ENCODE peak calls at places on chromosomes 13 and 19, in four cellular contexts. One of them, this sample, is unnamed.

GRCh38 chr19:30374791-30375650 is 2.8 kb downstream of the ZNF536 start:
- DNase-seq in transverse colon: no peak
- DNase-seq in prostate gland: no peak
- DNase-seq in spleen: no peak
- DNase-seq in this sample: no peak

GRCh38 chr13:66950666-66951065 is 279.5 kb downstream of the PCDH9 start:
- DNase-seq in transverse colon: no peak
- DNase-seq in prostate gland: no peak
- DNase-seq in spleen: no peak
- DNase-seq in this sample: no peak

GRCh38 chr13:98796798-98797197 is 44.3 kb upstream of the SLC15A1 start:
- DNase-seq in transverse colon: no peak
- DNase-seq in prostate gland: no peak
- DNase-seq in spleen: no peak
- DNase-seq in this sample: peak

GRCh38 chr13:102401755-102402154 is at the start of gene FGF14:
- DNase-seq in transverse colon: no peak
- DNase-seq in prostate gland: no peak
- DNase-seq in spleen: no peak
- DNase-seq in this sample: no peak

GRCh38 chr19:15378529-15379082 is 981 bp downstream of the AKAP8 start:
- DNase-seq in transverse colon: peak
- DNase-seq in prostate gland: peak
- DNase-seq in spleen: peak
- DNase-seq in this sample: peak

GRCh38 chr13:33111414-33112110 is 95.3 kb downstream of the KL start:
- DNase-seq in transverse colon: peak
- DNase-seq in prostate gland: no peak
- DNase-seq in spleen: no peak
- DNase-seq in this sample: peak

GRCh38 chr19:55348317-55349034 is 6.0 kb downstream of the COX6B2 start:
- DNase-seq in transverse colon: no peak
- DNase-seq in prostate gland: no peak
- DNase-seq in spleen: no peak
- DNase-seq in this sample: no peak

GRCh38 chr13:98571955-98572662 is 4.8 kb downstream of the STK24 start:
- DNase-seq in transverse colon: peak
- DNase-seq in prostate gland: no peak
- DNase-seq in spleen: peak
- DNase-seq in this sample: no peak

GRCh38 chr13:30371649-30372265 is 50.5 kb upstream of the UBE2L5 start:
- DNase-seq in transverse colon: peak
- DNase-seq in prostate gland: peak
- DNase-seq in spleen: peak
- DNase-seq in this sample: no peak

GRCh38 chr13:25902946-25903345 is 148.9 kb downstream of the SHISA2 start:
- DNase-seq in transverse colon: no peak
- DNase-seq in prostate gland: no peak
- DNase-seq in spleen: no peak
- DNase-seq in this sample: no peak

GRCh38 chr13:109323338-109323737 is 463.0 kb downstream of the IRS2 start:
- DNase-seq in transverse colon: no peak
- DNase-seq in prostate gland: no peak
- DNase-seq in spleen: no peak
- DNase-seq in this sample: no peak

GRCh38 chr13:26254583-26255102 is 714 bp downstream of the CDK8 start:
- DNase-seq in transverse colon: peak
- DNase-seq in prostate gland: peak
- DNase-seq in spleen: peak
- DNase-seq in this sample: peak

GRCh38 chr19:39497850-39498261 is 891 bp upstream of the DLL3 start:
- DNase-seq in transverse colon: peak
- DNase-seq in prostate gland: no peak
- DNase-seq in spleen: no peak
- DNase-seq in this sample: no peak

GRCh38 chr13:24650157-24650556 is 30.1 kb upstream of the ATP12A start:
- DNase-seq in transverse colon: no peak
- DNase-seq in prostate gland: no peak
- DNase-seq in spleen: no peak
- DNase-seq in this sample: peak

GRCh38 chr19:4831351-4832340 is at the start of gene TICAM1:
- DNase-seq in transverse colon: peak
- DNase-seq in prostate gland: peak
- DNase-seq in spleen: peak
- DNase-seq in this sample: peak

GRCh38 chr19:18290250-18291018 is 9.0 kb upstream of the JUND start:
- DNase-seq in transverse colon: peak
- DNase-seq in prostate gland: no peak
- DNase-seq in spleen: peak
- DNase-seq in this sample: no peak

GRCh38 chr13:49303533-49304252 is 56.0 kb downstream of the CDADC1 start:
- DNase-seq in transverse colon: no peak
- DNase-seq in prostate gland: no peak
- DNase-seq in spleen: peak
- DNase-seq in this sample: no peak

GRCh38 chr13:35810286-35810685 is 320.9 kb downstream of the DCLK1 start:
- DNase-seq in transverse colon: no peak
- DNase-seq in prostate gland: no peak
- DNase-seq in spleen: no peak
- DNase-seq in this sample: no peak

GRCh38 chr13:102606537-102607309 is 9.9 kb downstream of the TPP2 start:
- DNase-seq in transverse colon: no peak
- DNase-seq in prostate gland: no peak
- DNase-seq in spleen: no peak
- DNase-seq in this sample: no peak

GRCh38 chr19:16660763-16661479 is at the start of gene TMEM38A:
- DNase-seq in transverse colon: peak
- DNase-seq in prostate gland: peak
- DNase-seq in spleen: peak
- DNase-seq in this sample: peak

GRCh38 chr19:32829345-32829896 is 40.1 kb downstream of the SLC7A9 start:
- DNase-seq in transverse colon: no peak
- DNase-seq in prostate gland: no peak
- DNase-seq in spleen: no peak
- DNase-seq in this sample: peak

GRCh38 chr19:10334340-10335148 is 1.2 kb upstream of the RAVER1 start:
- DNase-seq in transverse colon: peak
- DNase-seq in prostate gland: peak
- DNase-seq in spleen: peak
- DNase-seq in this sample: peak

GRCh38 chr19:53980553-53981407 is 10.7 kb upstream of the CACNG6 start:
- DNase-seq in transverse colon: no peak
- DNase-seq in prostate gland: no peak
- DNase-seq in spleen: no peak
- DNase-seq in this sample: no peak

GRCh38 chr13:74443623-74444022 is 309.4 kb upstream of the KLF12 start:
- DNase-seq in transverse colon: no peak
- DNase-seq in prostate gland: no peak
- DNase-seq in spleen: no peak
- DNase-seq in this sample: no peak

GRCh38 chr13:24043590-24044350 is 116.8 kb upstream of the SPATA13 start:
- DNase-seq in transverse colon: no peak
- DNase-seq in prostate gland: no peak
- DNase-seq in spleen: no peak
- DNase-seq in this sample: no peak

GRCh38 chr13:80483157-80483556 is 142.2 kb upstream of the SPRY2 start:
- DNase-seq in transverse colon: no peak
- DNase-seq in prostate gland: no peak
- DNase-seq in spleen: no peak
- DNase-seq in this sample: no peak

GRCh38 chr19:13002389-13002898 is 7.2 kb downstream of the NFIX start:
- DNase-seq in transverse colon: no peak
- DNase-seq in prostate gland: peak
- DNase-seq in spleen: no peak
- DNase-seq in this sample: no peak

GRCh38 chr19:23823952-23824389 is 65.3 kb upstream of the ZNF681 start:
- DNase-seq in transverse colon: peak
- DNase-seq in prostate gland: no peak
- DNase-seq in spleen: no peak
- DNase-seq in this sample: no peak

GRCh38 chr13:31920301-31920818 is 111.2 kb upstream of the FRY start:
- DNase-seq in transverse colon: no peak
- DNase-seq in prostate gland: no peak
- DNase-seq in spleen: no peak
- DNase-seq in this sample: no peak

GRCh38 chr19:23415034-23415433 is 19.8 kb upstream of the ZNF91 start:
- DNase-seq in transverse colon: peak
- DNase-seq in prostate gland: no peak
- DNase-seq in spleen: no peak
- DNase-seq in this sample: no peak

DNA sequence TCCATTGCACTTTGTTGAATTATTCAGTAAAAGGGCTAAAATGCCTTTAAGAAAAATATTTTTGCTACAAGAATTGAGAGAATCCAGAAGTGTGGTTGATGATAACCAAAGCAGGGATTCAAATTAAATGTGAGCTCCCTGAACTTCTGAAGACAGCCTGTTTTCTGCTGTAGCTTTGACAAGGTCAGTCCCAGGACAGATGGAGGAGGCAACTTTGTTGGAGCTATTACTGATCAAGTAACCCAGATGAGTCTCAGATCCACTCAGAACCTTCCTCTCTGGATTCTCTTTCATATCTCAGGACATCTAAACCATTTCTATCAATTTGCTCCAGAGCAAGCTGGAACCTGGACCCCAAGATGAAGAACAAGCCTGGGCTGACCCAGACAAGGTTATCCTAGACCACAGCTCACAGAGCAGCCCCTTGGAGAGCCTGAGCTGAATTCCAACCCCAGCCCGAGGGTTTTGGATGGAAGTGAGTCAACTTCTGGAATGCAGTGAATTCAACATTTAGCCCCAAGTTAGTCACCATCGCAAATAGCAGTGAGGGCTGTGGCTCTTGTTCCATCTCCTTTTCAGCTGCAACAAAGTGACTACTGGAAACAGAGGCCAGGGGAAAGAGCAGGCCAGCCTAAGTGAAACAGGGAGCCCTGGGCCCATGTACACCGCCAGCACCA is 137.8 kb upstream of the TSC22D1 start:
- DNase-seq in transverse colon: no peak
- DNase-seq in prostate gland: no peak
- DNase-seq in spleen: no peak
- DNase-seq in this sample: no peak
- TF ChIP-seq POLR2A in transverse colon: no peak
- TF ChIP-seq POLR2A in prostate gland: no peak
- TF ChIP-seq POLR2A in spleen: no peak
- TF ChIP-seq POLR2A in this sample: no peak

GRCh38 chr13:51760592-51760991 is 43.4 kb downstream of the DHRS12 start:
- DNase-seq in transverse colon: no peak
- DNase-seq in prostate gland: no peak
- DNase-seq in spleen: no peak
- DNase-seq in this sample: no peak
- H3K4me3 ChIP-seq in transverse colon: no peak
- H3K4me3 ChIP-seq in prostate gland: no peak
- H3K4me3 ChIP-seq in spleen: no peak
- H3K4me3 ChIP-seq in this sample: no peak

DNA sequence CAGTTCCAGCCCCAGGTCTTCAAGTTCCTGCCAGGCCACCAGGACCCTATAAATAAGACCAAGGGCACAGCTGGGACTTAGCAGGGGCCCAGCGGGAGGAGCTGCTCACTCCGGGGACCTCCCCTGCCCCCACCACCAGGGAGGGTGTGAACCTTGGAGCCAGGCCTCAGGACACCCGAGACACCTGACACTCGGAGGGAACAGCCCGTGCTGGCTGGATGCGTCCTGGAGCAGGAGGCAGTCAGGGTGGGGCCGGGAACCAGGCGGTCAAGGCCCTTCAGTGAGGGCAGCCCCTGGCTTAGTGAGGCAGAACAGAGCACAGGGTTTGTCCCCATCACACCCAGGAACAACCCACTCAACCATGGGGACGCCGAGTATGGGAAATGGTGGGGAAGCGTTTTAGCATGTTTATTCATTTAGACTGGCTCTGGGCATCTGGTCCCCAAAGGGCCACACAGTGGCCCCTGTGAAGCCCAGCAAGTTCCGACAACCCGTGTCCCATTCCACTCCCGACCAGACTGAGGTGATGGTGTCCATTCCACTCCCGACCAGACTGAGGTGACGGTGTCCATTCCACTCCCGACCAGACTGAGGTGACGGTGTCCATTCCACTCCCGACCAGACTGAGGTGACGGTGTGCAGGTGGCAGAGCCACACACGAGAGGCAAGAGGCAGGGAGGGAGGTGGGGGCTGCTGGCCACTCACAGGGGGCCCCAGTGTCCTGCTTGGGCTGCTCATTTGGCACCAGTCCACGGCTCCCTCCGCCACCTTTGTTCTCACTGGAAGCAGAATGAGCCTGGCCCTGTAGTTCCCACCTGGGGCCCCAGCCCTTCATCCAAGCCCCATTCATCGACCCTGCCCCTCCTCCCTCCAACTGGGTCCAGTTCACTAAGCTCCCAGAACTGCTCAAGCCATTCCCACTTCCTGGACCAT is 2.2 kb upstream of the MIDN start:
- DNase-seq in transverse colon: peak
- DNase-seq in prostate gland: peak
- DNase-seq in spleen: peak
- DNase-seq in this sample: peak
- TF ChIP-seq CTCF in transverse colon: no peak
- TF ChIP-seq CTCF in prostate gland: no peak
- TF ChIP-seq CTCF in spleen: no peak
- TF ChIP-seq CTCF in this sample: no peak

GRCh38 chr19:791605-792360 is 5.5 kb upstream of the PTBP1 start:
- DNase-seq in transverse colon: no peak
- DNase-seq in prostate gland: no peak
- DNase-seq in spleen: peak
- DNase-seq in this sample: no peak

GRCh38 chr19:787551-787950 is 9.7 kb upstream of the PTBP1 start:
- DNase-seq in transverse colon: no peak
- DNase-seq in prostate gland: no peak
- DNase-seq in spleen: no peak
- DNase-seq in this sample: no peak

GRCh38 chr19:789473-790052 is 7.7 kb upstream of the PTBP1 start:
- DNase-seq in transverse colon: no peak
- DNase-seq in prostate gland: no peak
- DNase-seq in spleen: no peak
- DNase-seq in this sample: peak

GRCh38 chr19:790971-791604 is 6.2 kb upstream of the PTBP1 start:
- DNase-seq in transverse colon: no peak
- DNase-seq in prostate gland: no peak
- DNase-seq in spleen: no peak
- DNase-seq in this sample: no peak

DNA sequence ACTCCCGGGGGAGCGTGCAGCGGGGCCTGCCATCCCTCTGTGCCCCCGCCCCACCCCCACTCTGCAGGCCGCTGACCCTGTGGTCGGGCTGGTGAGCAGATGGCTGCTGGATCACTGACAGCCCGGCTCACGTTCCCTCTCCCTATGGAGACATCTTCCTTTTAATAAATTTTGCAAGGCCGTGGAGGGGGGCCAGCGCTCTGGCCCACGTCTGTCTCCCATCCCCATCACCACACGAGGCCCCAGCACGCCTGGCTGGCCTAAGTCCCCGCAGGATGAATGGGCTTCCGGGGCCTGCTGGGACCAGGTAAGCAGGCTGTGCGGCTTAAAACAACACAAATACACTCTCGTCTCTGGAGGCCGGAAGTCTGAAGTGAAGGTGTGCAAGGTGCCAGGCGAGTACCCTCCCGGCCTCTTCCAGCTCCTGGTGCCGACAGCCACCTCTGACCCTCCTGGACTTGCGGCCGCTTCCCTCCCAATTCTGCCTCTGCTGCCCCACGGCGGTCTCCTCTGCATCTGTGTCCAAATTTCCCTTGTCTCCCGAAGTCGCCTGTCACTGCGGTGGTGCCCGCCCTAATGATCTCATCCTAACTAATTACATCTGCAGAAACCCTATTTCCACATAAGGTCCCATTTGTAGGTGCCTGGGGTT is 8.3 kb upstream of the PTBP1 start:
- DNase-seq in transverse colon: no peak
- DNase-seq in prostate gland: no peak
- DNase-seq in spleen: no peak
- DNase-seq in this sample: peak
- TF ChIP-seq POLR2A in transverse colon: no peak
- TF ChIP-seq POLR2A in prostate gland: no peak
- TF ChIP-seq POLR2A in spleen: no peak
- TF ChIP-seq POLR2A in this sample: no peak

This sample was measured in lower leg skin.